ENCODE peak calls at places on chromosome 12, in four cellular contexts. P is body of pancreas, D is AG10803, Y is kidney epithelial cell. C is an unnamed sample.

GRCh38 chr12:68291396-68292036 is 38.1 kb upstream of the IL22 start:
- DNase-seq in P (no peak), D (no peak), Y (no peak), C (no peak)

GRCh38 chr12:97778111-97778510 is 315.5 kb downstream of the RMST start:
- DNase-seq in P (no peak), D (no peak), Y (no peak), C (no peak)

GRCh38 chr12:106418970-106419369 is 61.4 kb downstream of the POLR3B start:
- DNase-seq in P (no peak), D (no peak), Y (no peak), C (no peak)

GRCh38 chr12:129559756-129560155 is 344.1 kb downstream of the TMEM132D start:
- DNase-seq in P (no peak), D (no peak), Y (no peak), C (no peak)

GRCh38 chr12:94150483-94151225 is 2.3 kb downstream of the PLXNC1 start:
- DNase-seq in P (no peak), D (no peak), Y (no peak), C (no peak)

GRCh38 chr12:51531982-51532497 is 59.0 kb upstream of the SCN8A start:
- DNase-seq in P (peak), D (peak), Y (no peak), C (peak)

GRCh38 chr12:122366685-122367475 is 55.6 kb downstream of the CLIP1 start:
- DNase-seq in P (peak), D (peak), Y (peak), C (peak)

GRCh38 chr12:113762155-113762848 is 203.8 kb downstream of the RBM19 start:
- DNase-seq in P (no peak), D (no peak), Y (no peak), C (no peak)

GRCh38 chr12:3046441-3047200 is 30.6 kb upstream of the TSPAN9 start:
- DNase-seq in P (no peak), D (peak), Y (no peak), C (peak)

GRCh38 chr12:91777268-91777997 is 368.2 kb downstream of the BTG1 start:
- DNase-seq in P (no peak), D (no peak), Y (peak), C (peak)

GRCh38 chr12:124387510-124387855 is 92.6 kb downstream of the RFLNA start:
- DNase-seq in P (peak), D (no peak), Y (no peak), C (no peak)

GRCh38 chr12:42916143-42916542 is 326.6 kb upstream of the PRICKLE1 start:
- DNase-seq in P (no peak), D (no peak), Y (peak), C (no peak)

DNA sequence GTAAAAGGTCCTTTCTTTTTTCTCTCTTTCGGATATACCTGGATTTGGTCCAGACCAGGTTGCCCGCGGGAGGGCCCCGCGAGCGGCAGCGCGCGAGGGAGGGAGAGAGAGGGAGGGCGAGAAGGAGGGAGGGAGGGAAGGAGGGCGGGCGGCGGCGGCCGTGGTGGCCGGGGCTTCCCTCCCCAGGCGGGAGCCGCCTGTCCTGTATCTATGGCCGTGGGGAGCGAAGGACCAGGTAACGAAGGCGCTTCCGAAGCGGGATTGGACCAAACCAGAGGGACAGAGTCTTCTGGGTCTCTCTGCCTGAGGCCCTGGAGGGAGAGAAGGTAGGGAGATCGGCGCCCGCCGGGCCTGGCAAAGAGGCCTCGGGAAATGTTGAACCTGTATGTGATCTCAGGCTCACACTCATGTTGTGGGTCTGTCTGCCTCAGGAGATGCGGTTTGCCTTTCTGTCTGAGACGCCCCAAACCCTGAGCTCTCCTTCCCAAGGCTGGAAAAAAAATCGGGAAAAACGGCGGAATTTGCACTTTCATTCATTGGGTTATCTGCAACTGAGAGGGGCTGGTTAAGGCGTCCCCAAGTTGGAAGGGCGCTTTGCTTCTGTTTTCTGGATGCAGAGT is 5.2 kb upstream of the HOXC9 start:
- DNase-seq in P (no peak), D (no peak), Y (no peak), C (no peak)
- H3K4me3 ChIP-seq in P (no peak), D (peak), Y (peak), C (no peak)

GRCh38 chr12:109264095-109264942 is 44.8 kb downstream of the FOXN4 start:
- DNase-seq in P (peak), D (peak), Y (no peak), C (peak)
- H3K4me3 ChIP-seq in P (no peak), D (no peak), Y (no peak), C (no peak)

GRCh38 chr12:12874014-12874413 is 17.3 kb upstream of the GPRC5A start:
- DNase-seq in P (no peak), D (no peak), Y (no peak), C (no peak)
- H3K4me3 ChIP-seq in P (no peak), D (no peak), Y (no peak), C (no peak)

GRCh38 chr12:88530868-88531267 is 49.4 kb downstream of the KITLG start:
- DNase-seq in P (no peak), D (no peak), Y (no peak), C (no peak)

GRCh38 chr12:88529531-88530488 is 50.5 kb downstream of the KITLG start:
- DNase-seq in P (peak), D (peak), Y (no peak), C (peak)
- H3K4me3 ChIP-seq in P (no peak), D (no peak), Y (no peak), C (no peak)

GRCh38 chr12:132447327-132447720 is 42.6 kb upstream of the FBRSL1 start:
- DNase-seq in P (no peak), D (no peak), Y (no peak), C (no peak)

GRCh38 chr12:132446535-132447326 is 43.2 kb upstream of the FBRSL1 start:
- DNase-seq in P (no peak), D (no peak), Y (no peak), C (no peak)

GRCh38 chr12:132445884-132446471 is 44.0 kb upstream of the FBRSL1 start:
- DNase-seq in P (peak), D (peak), Y (peak), C (peak)

GRCh38 chr12:132444283-132444682 is 45.7 kb upstream of the FBRSL1 start:
- DNase-seq in P (no peak), D (no peak), Y (no peak), C (no peak)

DNA sequence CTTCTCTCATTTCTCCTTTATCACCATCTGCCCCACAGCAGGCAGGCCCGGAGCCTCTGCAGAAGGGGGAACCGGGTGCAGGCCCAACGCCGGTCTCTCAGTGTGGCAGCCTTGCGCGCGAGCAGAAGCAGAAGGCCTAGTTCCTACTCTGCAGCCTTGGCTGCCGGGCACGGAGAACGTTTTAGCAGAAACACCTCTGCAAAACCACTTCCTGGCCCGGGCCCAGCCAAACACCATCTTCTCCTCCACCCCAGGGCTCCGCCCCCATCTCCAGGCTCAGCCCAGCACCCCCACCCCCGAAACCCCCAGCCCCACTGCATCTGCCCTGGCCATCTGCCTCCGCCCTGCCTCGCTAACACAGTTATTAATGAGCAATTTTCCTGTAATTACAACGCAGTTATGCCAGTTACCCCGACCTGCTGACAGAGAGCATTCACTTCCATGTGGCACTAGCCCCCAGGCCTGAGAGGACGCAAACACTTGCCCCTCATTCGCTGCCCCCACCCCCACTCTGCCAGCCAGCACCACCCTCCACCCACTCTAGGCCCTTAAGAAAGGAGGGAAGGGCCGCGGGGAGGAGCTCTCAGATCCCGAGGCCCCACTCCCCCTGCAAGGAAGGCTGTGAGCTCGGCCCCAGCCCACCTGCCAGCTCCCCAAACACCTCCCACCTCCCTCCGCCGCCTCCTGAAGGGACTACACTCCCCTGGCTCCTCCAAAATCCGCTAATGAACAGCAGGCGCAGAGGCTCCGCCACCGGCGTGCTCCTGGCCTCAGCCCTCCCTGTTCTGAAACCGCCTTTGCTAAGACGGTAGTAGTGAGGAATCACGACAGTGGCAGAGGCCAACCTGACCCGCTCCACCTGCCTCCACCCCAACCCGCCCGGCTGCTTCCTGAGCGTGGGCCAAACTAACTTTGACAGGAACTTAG is 44.7 kb upstream of the FBRSL1 start:
- DNase-seq in P (peak), D (no peak), Y (no peak), C (no peak)
- H3K4me3 ChIP-seq in P (no peak), D (peak), Y (peak), C (peak)